ENCODE peak calls at places on chromosomes 6 and 20, in eight cellular contexts. J, Z, G, U, V, O, F and D are unnamed samples.

GRCh38 chr6:56314683-56315523 is 67.5 kb upstream of the COL21A1 start:
- DNase-seq in J (peak), Z (no peak), G (no peak), U (peak), V (no peak), O (peak), F (peak), D (peak)

GRCh38 chr6:167683028-167683862 is 143.5 kb upstream of the AFDN start:
- DNase-seq in J (peak), Z (peak), G (no peak), U (peak), V (peak), O (peak), F (peak), D (peak)

GRCh38 chr20:58619847-58620431 is 31.1 kb upstream of the STX16 start:
- DNase-seq in J (no peak), Z (no peak), G (no peak), U (no peak), V (no peak), O (no peak), F (no peak), D (no peak)

GRCh38 chr6:43695078-43695966 is 7.7 kb upstream of the MRPS18A start:
- DNase-seq in J (no peak), Z (peak), G (no peak), U (no peak), V (no peak), O (no peak), F (no peak), D (no peak)

GRCh38 chr20:63150391-63150898 is 65.5 kb downstream of the YTHDF1 start:
- DNase-seq in J (no peak), Z (no peak), G (no peak), U (no peak), V (peak), O (no peak), F (no peak), D (no peak)

GRCh38 chr6:44843734-44844133 is 456.2 kb downstream of the CDC5L start:
- DNase-seq in J (no peak), Z (no peak), G (no peak), U (no peak), V (no peak), O (no peak), F (no peak), D (no peak)

GRCh38 chr6:15305496-15305895 is 59.6 kb downstream of the JARID2 start:
- DNase-seq in J (no peak), Z (no peak), G (no peak), U (no peak), V (no peak), O (no peak), F (no peak), D (no peak)

GRCh38 chr6:7960848-7961247 is 50.3 kb upstream of the TXNDC5 start:
- DNase-seq in J (no peak), Z (no peak), G (no peak), U (no peak), V (no peak), O (no peak), F (no peak), D (no peak)

GRCh38 chr6:169035381-169036280 is 218.0 kb downstream of the THBS2 start:
- DNase-seq in J (no peak), Z (no peak), G (no peak), U (no peak), V (no peak), O (no peak), F (no peak), D (no peak)

GRCh38 chr6:77543601-77544000 is 80.3 kb upstream of the HTR1B start:
- DNase-seq in J (no peak), Z (no peak), G (no peak), U (no peak), V (no peak), O (no peak), F (no peak), D (no peak)

GRCh38 chr6:125966569-125966968 is 10.0 kb downstream of the HINT3 start:
- DNase-seq in J (no peak), Z (no peak), G (no peak), U (no peak), V (no peak), O (no peak), F (no peak), D (no peak)

GRCh38 chr20:38882600-38882999 is 43.6 kb upstream of the FAM83D start:
- DNase-seq in J (no peak), Z (no peak), G (no peak), U (no peak), V (no peak), O (no peak), F (no peak), D (no peak)

GRCh38 chr20:63021356-63022321 is 14.9 kb upstream of the BHLHE23 start:
- DNase-seq in J (no peak), Z (peak), G (no peak), U (no peak), V (no peak), O (no peak), F (no peak), D (no peak)

GRCh38 chr6:118288355-118289124 is 259.6 kb upstream of the PLN start:
- DNase-seq in J (no peak), Z (no peak), G (no peak), U (no peak), V (no peak), O (no peak), F (no peak), D (no peak)